ENCODE peak calls at places on chromosomes 5 and 9, in six cellular contexts. W is endodermal cell, Y is GM23338, B is glutamatergic neuron, Z is suprapubic skin, Q is tibial nerve. S is an unnamed sample.

GRCh38 chr5:61704289-61704688 is 372.2 kb downstream of the ZSWIM6 start:
- DNase-seq in W (no peak), Y (no peak), B (no peak), Z (no peak), Q (no peak), S (no peak)

GRCh38 chr5:143471041-143471509 is 67.6 kb upstream of the NR3C1 start:
- DNase-seq in W (no peak), Y (no peak), B (no peak), Z (no peak), Q (no peak), S (no peak)

GRCh38 chr5:168401880-168402279 is 84.4 kb upstream of the RARS1 start:
- DNase-seq in W (no peak), Y (peak; percentile 17), B (no peak), Z (no peak), Q (no peak), S (no peak)

GRCh38 chr5:112743631-112744030 is 5.9 kb downstream of the APC start:
- DNase-seq in W (no peak), Y (no peak), B (no peak), Z (no peak), Q (no peak), S (no peak)

GRCh38 chr9:96859461-96860198 is 5.3 kb upstream of the ZNF782 start:
- DNase-seq in W (peak; percentile 70), Y (no peak), B (no peak), Z (no peak), Q (no peak), S (no peak)

GRCh38 chr9:69085523-69086283 is 50.2 kb downstream of the FXN start:
- DNase-seq in W (no peak), Y (peak; percentile 22), B (no peak), Z (no peak), Q (peak; percentile 18), S (no peak)

GRCh38 chr9:37650873-37651768 is at the start of gene FRMPD1:
- DNase-seq in W (peak; percentile 91), Y (peak; percentile 88), B (no peak), Z (no peak), Q (no peak), S (peak; percentile 82)

GRCh38 chr5:135565691-135566421 is 12.9 kb downstream of the CXCL14 start:
- DNase-seq in W (peak; percentile 96), Y (peak; percentile 86), B (peak; percentile 85), Z (peak; percentile 87), Q (peak; percentile 76), S (no peak)

GRCh38 chr9:6645153-6646027 is at the start of gene GLDC:
- DNase-seq in W (peak; percentile 96), Y (peak; percentile 97), B (peak; percentile 77), Z (peak; percentile 60), Q (peak; percentile 11), S (peak; percentile 78)

GRCh38 chr9:86997158-86997557 is 49.9 kb upstream of the GAS1 start:
- DNase-seq in W (no peak), Y (no peak), B (no peak), Z (no peak), Q (no peak), S (no peak)

GRCh38 chr9:84340535-84340934 is at the start of gene SLC28A3:
- DNase-seq in W (peak; percentile 73), Y (peak; percentile 5), B (no peak), Z (no peak), Q (no peak), S (no peak)

GRCh38 chr5:161691911-161692310 is 6.4 kb downstream of the GABRA6 start:
- DNase-seq in W (no peak), Y (no peak), B (no peak), Z (no peak), Q (no peak), S (no peak)

GRCh38 chr9:124455820-124456219 is 5.6 kb downstream of the ADGRD2 start:
- DNase-seq in W (no peak), Y (no peak), B (peak; percentile 1), Z (no peak), Q (no peak), S (no peak)

GRCh38 chr5:59757442-59757841 is 136.1 kb downstream of the PDE4D start:
- DNase-seq in W (no peak), Y (peak; percentile 23), B (no peak), Z (no peak), Q (no peak), S (no peak)

GRCh38 chr5:129511291-129511690 is 51.2 kb downstream of the ADAMTS19 start:
- DNase-seq in W (no peak), Y (no peak), B (no peak), Z (no peak), Q (no peak), S (no peak)

GRCh38 chr9:76810377-76810957 is 46.2 kb downstream of the PCA3 start:
- DNase-seq in W (peak; percentile 83), Y (peak; percentile 76), B (peak; percentile 42), Z (no peak), Q (peak; percentile 59), S (no peak)

GRCh38 chr5:151661968-151662732 is 24.6 kb downstream of the SPARC start:
- DNase-seq in W (no peak), Y (no peak), B (no peak), Z (no peak), Q (no peak), S (no peak)

GRCh38 chr5:172223901-172224873 is 30.2 kb downstream of the EFCAB9 start:
- DNase-seq in W (no peak), Y (no peak), B (no peak), Z (no peak), Q (no peak), S (no peak)

GRCh38 chr9:98856982-98857381 is 49.5 kb downstream of the GALNT12 start:
- DNase-seq in W (no peak), Y (no peak), B (no peak), Z (no peak), Q (no peak), S (no peak)

GRCh38 chr9:71112866-71113265 is 8.6 kb downstream of the TRPM3 start:
- DNase-seq in W (no peak), Y (no peak), B (no peak), Z (no peak), Q (no peak), S (no peak)

GRCh38 chr5:135058326-135058725 is 24.3 kb upstream of the PITX1 start:
- DNase-seq in W (no peak), Y (no peak), B (no peak), Z (no peak), Q (no peak), S (no peak)

GRCh38 chr5:38455797-38456330 is 100.6 kb downstream of the LIFR start:
- DNase-seq in W (no peak), Y (no peak), B (no peak), Z (no peak), Q (no peak), S (no peak)

GRCh38 chr9:133060417-133060841 is 1.4 kb upstream of the CEL start:
- DNase-seq in W (peak; percentile 88), Y (peak; percentile 33), B (no peak), Z (no peak), Q (no peak), S (no peak)

GRCh38 chr9:135413461-135413860 is 66.1 kb upstream of the PPP1R26 start:
- DNase-seq in W (peak; percentile 43), Y (no peak), B (no peak), Z (peak; percentile 51), Q (no peak), S (no peak)

GRCh38 chr9:3954228-3954949 is 345.5 kb downstream of the GLIS3 start:
- DNase-seq in W (no peak), Y (peak; percentile 16), B (no peak), Z (no peak), Q (no peak), S (no peak)

GRCh38 chr5:39173069-39173468 is 46.3 kb downstream of the FYB1 start:
- DNase-seq in W (no peak), Y (no peak), B (no peak), Z (no peak), Q (no peak), S (no peak)

GRCh38 chr5:160382361-160382760 is 11.9 kb upstream of the C1QTNF2 start:
- DNase-seq in W (no peak), Y (no peak), B (no peak), Z (no peak), Q (no peak), S (no peak)

GRCh38 chr5:80141147-80141671 is 106.1 kb downstream of the THBS4 start:
- DNase-seq in W (peak; percentile 82), Y (peak; percentile 82), B (peak; percentile 60), Z (peak; percentile 87), Q (peak; percentile 81), S (peak; percentile 61)

GRCh38 chr5:137728048-137728447 is 7.8 kb downstream of the KLHL3 start:
- DNase-seq in W (peak; percentile 43), Y (peak; percentile 23), B (no peak), Z (no peak), Q (no peak), S (no peak)
- TF ChIP-seq CTCF in W (peak; percentile 66), Y (peak; percentile 43), B (no peak), Z (no peak), Q (no peak), S (peak; percentile 17)

GRCh38 chr5:108924457-108924961 is 176.8 kb downstream of the FER start:
- DNase-seq in W (no peak), Y (peak; percentile 53), B (no peak), Z (no peak), Q (no peak), S (no peak)
- TF ChIP-seq CTCF in W (peak; percentile 57), Y (peak; percentile 59), B (peak; percentile 24), Z (no peak), Q (no peak), S (no peak)

GRCh38 chr5:140259509-140259908 is 43.4 kb downstream of the PFDN1 start:
- DNase-seq in W (peak; percentile 75), Y (peak; percentile 23), B (no peak), Z (no peak), Q (no peak), S (no peak)

GRCh38 chr5:140260089-140260656 is 42.7 kb downstream of the PFDN1 start:
- DNase-seq in W (no peak), Y (no peak), B (no peak), Z (no peak), Q (no peak), S (no peak)

GRCh38 chr5:140262221-140262620 is 40.7 kb downstream of the PFDN1 start:
- DNase-seq in W (no peak), Y (no peak), B (no peak), Z (no peak), Q (no peak), S (no peak)

GRCh38 chr5:140262839-140263238 is 40.1 kb downstream of the PFDN1 start:
- DNase-seq in W (no peak), Y (no peak), B (no peak), Z (no peak), Q (no peak), S (no peak)

GRCh38 chr5:140261403-140262171 is 41.3 kb downstream of the PFDN1 start:
- DNase-seq in W (no peak), Y (no peak), B (no peak), Z (peak; percentile 84), Q (peak; percentile 67), S (no peak)
- TF ChIP-seq CTCF in W (no peak), Y (no peak), B (no peak), Z (no peak), Q (no peak), S (no peak)

GRCh38 chr5:94326579-94326978 is 291.8 kb downstream of the KIAA0825 start:
- DNase-seq in W (no peak), Y (no peak), B (no peak), Z (no peak), Q (no peak), S (no peak)
- TF ChIP-seq CTCF in W (peak; percentile 27), Y (peak; percentile 20), B (no peak), Z (no peak), Q (no peak), S (no peak)

DNA sequence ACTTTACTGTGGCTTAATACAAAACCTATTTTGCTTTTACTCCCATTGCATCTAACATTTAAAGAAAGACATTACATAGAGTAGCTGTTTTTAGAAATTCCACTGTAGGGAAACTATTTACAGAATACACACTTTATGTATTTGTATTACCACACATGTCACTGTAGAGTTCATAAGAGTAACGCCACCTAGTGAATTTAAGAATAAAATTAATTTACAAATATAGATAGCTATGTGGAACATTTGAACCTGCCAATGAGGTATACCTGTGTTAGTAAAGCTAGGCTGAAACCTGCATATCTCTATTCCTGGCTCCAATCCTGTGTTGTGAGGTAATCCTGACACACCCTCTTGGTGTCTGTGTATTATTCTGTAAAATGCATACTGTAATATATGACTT is 234.4 kb downstream of the MAST4 start:
- DNase-seq in W (no peak), Y (no peak), B (no peak), Z (no peak), Q (no peak), S (no peak)
- TF ChIP-seq CTCF in W (no peak), Y (no peak), B (no peak), Z (no peak), Q (no peak), S (no peak)